ENCODE peak calls at places on chromosomes 11 and 22, in seven cellular contexts. One of them, this sample, is unnamed.

GRCh38 chr11:107705027-107705426 is 6.8 kb downstream of the SLN start:
- DNase-seq in right lobe of liver: no peak
- DNase-seq in CD8-positive, alpha-beta T cell: no peak
- DNase-seq in lower lobe of right lung: no peak
- DNase-seq in OCI-LY7: no peak
- DNase-seq in AG04450: peak
- DNase-seq in left lung: no peak
- DNase-seq in this sample: no peak

GRCh38 chr11:7569044-7569443 is 55.2 kb downstream of the PPFIBP2 start:
- DNase-seq in lower lobe of right lung: no peak
- DNase-seq in AG04450: no peak
- DNase-seq in right lobe of liver: no peak
- DNase-seq in left lung: no peak
- DNase-seq in CD8-positive, alpha-beta T cell: no peak
- DNase-seq in OCI-LY7: no peak
- DNase-seq in this sample: no peak

GRCh38 chr11:41622707-41623359 is 163.4 kb upstream of the LRRC4C start:
- DNase-seq in OCI-LY7: no peak
- DNase-seq in AG04450: no peak
- DNase-seq in right lobe of liver: no peak
- DNase-seq in CD8-positive, alpha-beta T cell: no peak
- DNase-seq in lower lobe of right lung: no peak
- DNase-seq in left lung: no peak
- DNase-seq in this sample: peak

GRCh38 chr11:117332843-117333242 is 5.2 kb downstream of the CEP164 start:
- DNase-seq in right lobe of liver: no peak
- DNase-seq in AG04450: no peak
- DNase-seq in OCI-LY7: no peak
- DNase-seq in lower lobe of right lung: no peak
- DNase-seq in CD8-positive, alpha-beta T cell: no peak
- DNase-seq in left lung: no peak
- DNase-seq in this sample: no peak

GRCh38 chr11:1846453-1846932 is 6.4 kb upstream of the LSP1 start:
- DNase-seq in CD8-positive, alpha-beta T cell: no peak
- DNase-seq in right lobe of liver: no peak
- DNase-seq in left lung: no peak
- DNase-seq in lower lobe of right lung: no peak
- DNase-seq in AG04450: no peak
- DNase-seq in OCI-LY7: no peak
- DNase-seq in this sample: no peak

GRCh38 chr11:30018443-30018842 is 1.6 kb upstream of the KCNA4 start:
- DNase-seq in OCI-LY7: no peak
- DNase-seq in lower lobe of right lung: no peak
- DNase-seq in left lung: no peak
- DNase-seq in AG04450: no peak
- DNase-seq in CD8-positive, alpha-beta T cell: no peak
- DNase-seq in right lobe of liver: no peak
- DNase-seq in this sample: peak

GRCh38 chr22:49703990-49704344 is 123.7 kb downstream of the BRD1 start:
- DNase-seq in AG04450: no peak
- DNase-seq in OCI-LY7: no peak
- DNase-seq in right lobe of liver: no peak
- DNase-seq in lower lobe of right lung: no peak
- DNase-seq in left lung: no peak
- DNase-seq in CD8-positive, alpha-beta T cell: no peak
- DNase-seq in this sample: no peak

GRCh38 chr22:49880281-49880680 is 26.6 kb downstream of the ZBED4 start:
- DNase-seq in left lung: no peak
- DNase-seq in OCI-LY7: no peak
- DNase-seq in lower lobe of right lung: no peak
- DNase-seq in CD8-positive, alpha-beta T cell: peak
- DNase-seq in AG04450: no peak
- DNase-seq in right lobe of liver: no peak
- DNase-seq in this sample: peak

GRCh38 chr11:86538223-86538548 is 134.2 kb downstream of the ME3 start:
- DNase-seq in left lung: no peak
- DNase-seq in OCI-LY7: no peak
- DNase-seq in lower lobe of right lung: no peak
- DNase-seq in right lobe of liver: no peak
- DNase-seq in AG04450: no peak
- DNase-seq in CD8-positive, alpha-beta T cell: no peak
- DNase-seq in this sample: no peak

GRCh38 chr11:86955674-86956522 is 703 bp upstream of the FZD4 start:
- DNase-seq in OCI-LY7: peak
- DNase-seq in left lung: peak
- DNase-seq in CD8-positive, alpha-beta T cell: peak
- DNase-seq in right lobe of liver: peak
- DNase-seq in lower lobe of right lung: peak
- DNase-seq in AG04450: no peak
- DNase-seq in this sample: no peak

GRCh38 chr11:61911124-61911700 is 6.2 kb downstream of the RAB3IL1 start:
- DNase-seq in AG04450: no peak
- DNase-seq in right lobe of liver: no peak
- DNase-seq in OCI-LY7: no peak
- DNase-seq in lower lobe of right lung: peak
- DNase-seq in CD8-positive, alpha-beta T cell: no peak
- DNase-seq in left lung: peak
- DNase-seq in this sample: peak

GRCh38 chr22:39733191-39733590 is 160.4 kb downstream of the ENTHD1 start:
- DNase-seq in AG04450: no peak
- DNase-seq in left lung: no peak
- DNase-seq in right lobe of liver: no peak
- DNase-seq in CD8-positive, alpha-beta T cell: no peak
- DNase-seq in OCI-LY7: no peak
- DNase-seq in lower lobe of right lung: no peak
- DNase-seq in this sample: no peak

GRCh38 chr11:115535781-115536180 is 31.6 kb upstream of the CADM1 start:
- DNase-seq in left lung: no peak
- DNase-seq in right lobe of liver: no peak
- DNase-seq in CD8-positive, alpha-beta T cell: no peak
- DNase-seq in lower lobe of right lung: no peak
- DNase-seq in AG04450: no peak
- DNase-seq in OCI-LY7: no peak
- DNase-seq in this sample: no peak

GRCh38 chr11:534592-535518 is 521 bp downstream of the HRAS start:
- DNase-seq in CD8-positive, alpha-beta T cell: peak
- DNase-seq in left lung: peak
- DNase-seq in lower lobe of right lung: peak
- DNase-seq in OCI-LY7: peak
- DNase-seq in right lobe of liver: peak
- DNase-seq in AG04450: no peak
- DNase-seq in this sample: peak

GRCh38 chr11:82759649-82760048 is 26.0 kb upstream of the FAM181B start:
- DNase-seq in left lung: no peak
- DNase-seq in lower lobe of right lung: no peak
- DNase-seq in right lobe of liver: no peak
- DNase-seq in AG04450: no peak
- DNase-seq in OCI-LY7: no peak
- DNase-seq in CD8-positive, alpha-beta T cell: no peak
- DNase-seq in this sample: no peak

GRCh38 chr11:95916049-95916448 is 7.9 kb downstream of the MTMR2 start:
- DNase-seq in right lobe of liver: no peak
- DNase-seq in AG04450: no peak
- DNase-seq in left lung: no peak
- DNase-seq in lower lobe of right lung: no peak
- DNase-seq in CD8-positive, alpha-beta T cell: no peak
- DNase-seq in OCI-LY7: no peak
- DNase-seq in this sample: no peak

GRCh38 chr22:50628543-50629134 is 687 bp upstream of the ARSA start:
- DNase-seq in CD8-positive, alpha-beta T cell: peak
- DNase-seq in OCI-LY7: no peak
- DNase-seq in lower lobe of right lung: no peak
- DNase-seq in left lung: no peak
- DNase-seq in right lobe of liver: no peak
- DNase-seq in AG04450: no peak
- DNase-seq in this sample: no peak

GRCh38 chr11:117189191-117189940 is 9.8 kb upstream of the TAGLN start:
- DNase-seq in OCI-LY7: peak
- DNase-seq in right lobe of liver: peak
- DNase-seq in lower lobe of right lung: peak
- DNase-seq in left lung: peak
- DNase-seq in AG04450: no peak
- DNase-seq in CD8-positive, alpha-beta T cell: no peak
- DNase-seq in this sample: peak

GRCh38 chr11:20308601-20309000 is 54.9 kb upstream of the HTATIP2 start:
- DNase-seq in right lobe of liver: no peak
- DNase-seq in left lung: no peak
- DNase-seq in AG04450: no peak
- DNase-seq in lower lobe of right lung: no peak
- DNase-seq in CD8-positive, alpha-beta T cell: no peak
- DNase-seq in OCI-LY7: no peak
- DNase-seq in this sample: no peak

GRCh38 chr11:27642954-27643353 is 57.3 kb downstream of the BDNF start:
- DNase-seq in right lobe of liver: no peak
- DNase-seq in AG04450: no peak
- DNase-seq in CD8-positive, alpha-beta T cell: no peak
- DNase-seq in left lung: no peak
- DNase-seq in OCI-LY7: no peak
- DNase-seq in lower lobe of right lung: no peak
- DNase-seq in this sample: no peak

GRCh38 chr11:30281476-30282288 is 41.2 kb upstream of the ARL14EP start:
- DNase-seq in OCI-LY7: no peak
- DNase-seq in lower lobe of right lung: no peak
- DNase-seq in AG04450: no peak
- DNase-seq in right lobe of liver: no peak
- DNase-seq in CD8-positive, alpha-beta T cell: no peak
- DNase-seq in left lung: no peak
- DNase-seq in this sample: peak

GRCh38 chr11:93542753-93543246 is 391 bp downstream of the SMCO4 start:
- DNase-seq in AG04450: no peak
- DNase-seq in lower lobe of right lung: no peak
- DNase-seq in right lobe of liver: peak
- DNase-seq in left lung: peak
- DNase-seq in CD8-positive, alpha-beta T cell: no peak
- DNase-seq in OCI-LY7: no peak
- DNase-seq in this sample: no peak

GRCh38 chr11:114762437-114762836 is 84.1 kb downstream of the NXPE2 start:
- DNase-seq in CD8-positive, alpha-beta T cell: no peak
- DNase-seq in OCI-LY7: peak
- DNase-seq in right lobe of liver: peak
- DNase-seq in left lung: peak
- DNase-seq in lower lobe of right lung: peak
- DNase-seq in AG04450: peak
- DNase-seq in this sample: no peak

GRCh38 chr11:134252539-134253188 is 488 bp downstream of the THYN1 start:
- DNase-seq in right lobe of liver: no peak
- DNase-seq in left lung: no peak
- DNase-seq in CD8-positive, alpha-beta T cell: peak
- DNase-seq in AG04450: no peak
- DNase-seq in OCI-LY7: peak
- DNase-seq in lower lobe of right lung: no peak
- DNase-seq in this sample: no peak

GRCh38 chr11:69915501-69916250 is 96.5 kb upstream of the FGF3 start:
- DNase-seq in CD8-positive, alpha-beta T cell: peak
- DNase-seq in AG04450: no peak
- DNase-seq in OCI-LY7: peak
- DNase-seq in lower lobe of right lung: peak
- DNase-seq in right lobe of liver: peak
- DNase-seq in left lung: peak
- DNase-seq in this sample: peak

DNA sequence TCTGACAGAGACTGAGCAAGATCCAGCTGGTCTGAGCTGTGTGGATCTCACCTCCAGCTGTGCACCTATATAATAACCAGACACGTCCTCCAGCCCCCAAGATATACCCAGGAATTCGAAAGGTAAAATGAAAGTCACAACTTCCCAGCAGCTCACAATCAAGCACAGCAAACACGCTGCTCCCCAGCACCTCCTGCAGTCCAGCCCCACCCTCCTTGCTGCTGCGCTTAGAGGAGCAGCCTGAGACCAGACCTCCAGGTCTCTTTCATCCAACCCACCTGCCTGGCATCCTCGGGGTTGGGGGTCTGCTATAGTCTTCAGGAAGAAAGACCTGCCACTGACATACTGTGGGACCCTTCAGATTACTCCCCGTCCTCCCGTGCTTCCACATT is 3.0 kb upstream of the APOL4 start:
- DNase-seq in OCI-LY7: no peak
- DNase-seq in lower lobe of right lung: no peak
- DNase-seq in left lung: no peak
- DNase-seq in CD8-positive, alpha-beta T cell: no peak
- DNase-seq in AG04450: no peak
- DNase-seq in right lobe of liver: no peak
- DNase-seq in this sample: no peak
- TF ChIP-seq CTCF in OCI-LY7: no peak
- TF ChIP-seq CTCF in lower lobe of right lung: no peak
- TF ChIP-seq CTCF in left lung: no peak
- TF ChIP-seq CTCF in CD8-positive, alpha-beta T cell: no peak
- TF ChIP-seq CTCF in AG04450: no peak
- TF ChIP-seq CTCF in right lobe of liver: no peak
- TF ChIP-seq CTCF in this sample: no peak

GRCh38 chr11:32310218-32310601 is 125.1 kb downstream of the WT1 start:
- DNase-seq in lower lobe of right lung: peak
- DNase-seq in AG04450: no peak
- DNase-seq in CD8-positive, alpha-beta T cell: no peak
- DNase-seq in OCI-LY7: no peak
- DNase-seq in right lobe of liver: no peak
- DNase-seq in left lung: peak
- DNase-seq in this sample: no peak

GRCh38 chr11:32309541-32310217 is 125.7 kb downstream of the WT1 start:
- DNase-seq in OCI-LY7: no peak
- DNase-seq in CD8-positive, alpha-beta T cell: no peak
- DNase-seq in AG04450: no peak
- DNase-seq in right lobe of liver: no peak
- DNase-seq in lower lobe of right lung: no peak
- DNase-seq in left lung: no peak
- DNase-seq in this sample: no peak

GRCh38 chr11:32307449-32307848 is 127.9 kb downstream of the WT1 start:
- DNase-seq in right lobe of liver: no peak
- DNase-seq in lower lobe of right lung: no peak
- DNase-seq in CD8-positive, alpha-beta T cell: no peak
- DNase-seq in OCI-LY7: no peak
- DNase-seq in AG04450: no peak
- DNase-seq in left lung: no peak
- DNase-seq in this sample: no peak

GRCh38 chr11:32305460-32305859 is 129.9 kb downstream of the WT1 start:
- DNase-seq in CD8-positive, alpha-beta T cell: no peak
- DNase-seq in right lobe of liver: no peak
- DNase-seq in OCI-LY7: no peak
- DNase-seq in AG04450: no peak
- DNase-seq in lower lobe of right lung: no peak
- DNase-seq in left lung: no peak
- DNase-seq in this sample: no peak

GRCh38 chr11:32307921-32308320 is 127.4 kb downstream of the WT1 start:
- DNase-seq in AG04450: no peak
- DNase-seq in CD8-positive, alpha-beta T cell: no peak
- DNase-seq in lower lobe of right lung: no peak
- DNase-seq in right lobe of liver: no peak
- DNase-seq in left lung: no peak
- DNase-seq in OCI-LY7: no peak
- DNase-seq in this sample: no peak
- TF ChIP-seq CTCF in AG04450: no peak
- TF ChIP-seq CTCF in CD8-positive, alpha-beta T cell: no peak
- TF ChIP-seq CTCF in lower lobe of right lung: no peak
- TF ChIP-seq CTCF in right lobe of liver: no peak
- TF ChIP-seq CTCF in left lung: no peak
- TF ChIP-seq CTCF in OCI-LY7: no peak
- TF ChIP-seq CTCF in this sample: no peak

GRCh38 chr11:101390539-101390938 is 193.3 kb downstream of the TRPC6 start:
- DNase-seq in OCI-LY7: peak
- DNase-seq in CD8-positive, alpha-beta T cell: no peak
- DNase-seq in lower lobe of right lung: no peak
- DNase-seq in left lung: no peak
- DNase-seq in AG04450: no peak
- DNase-seq in right lobe of liver: no peak
- DNase-seq in this sample: no peak
- TF ChIP-seq CTCF in OCI-LY7: peak
- TF ChIP-seq CTCF in CD8-positive, alpha-beta T cell: no peak
- TF ChIP-seq CTCF in lower lobe of right lung: no peak
- TF ChIP-seq CTCF in left lung: no peak
- TF ChIP-seq CTCF in AG04450: peak
- TF ChIP-seq CTCF in right lobe of liver: no peak
- TF ChIP-seq CTCF in this sample: peak

GRCh38 chr11:46352063-46352841 is 5.0 kb downstream of the DGKZ start:
- DNase-seq in left lung: no peak
- DNase-seq in AG04450: no peak
- DNase-seq in right lobe of liver: no peak
- DNase-seq in CD8-positive, alpha-beta T cell: peak
- DNase-seq in OCI-LY7: peak
- DNase-seq in lower lobe of right lung: no peak
- DNase-seq in this sample: peak
- TF ChIP-seq CTCF in left lung: peak
- TF ChIP-seq CTCF in AG04450: peak
- TF ChIP-seq CTCF in right lobe of liver: peak
- TF ChIP-seq CTCF in CD8-positive, alpha-beta T cell: peak
- TF ChIP-seq CTCF in OCI-LY7: peak
- TF ChIP-seq CTCF in lower lobe of right lung: peak
- TF ChIP-seq CTCF in this sample: peak